ENCODE peak calls at places on chromosomes 12 and 14, in seven cellular contexts. One of them, this sample, is unnamed.
A peak's percentile ranks its signal among the peaks of the same experiment; 100 is the strongest.

GRCh38 chr12:2739832-2740641 is 54.7 kb upstream of the FKBP4 start:
- DNase-seq in SK-N-SH: peak; percentile 46
- DNase-seq in GM12878: no peak
- DNase-seq in K562: no peak
- DNase-seq in HepG2: peak; percentile 32
- DNase-seq in GM23338: peak; percentile 76
- DNase-seq in HCT116: no peak
- DNase-seq in this sample: no peak

GRCh38 chr12:52011602-52012214 is 5.0 kb downstream of the TAMALIN start:
- DNase-seq in GM23338: no peak
- DNase-seq in GM12878: no peak
- DNase-seq in SK-N-SH: no peak
- DNase-seq in K562: no peak
- DNase-seq in HCT116: no peak
- DNase-seq in HepG2: peak; percentile 60
- DNase-seq in this sample: no peak

GRCh38 chr12:105204916-105205315 is 31.1 kb downstream of the APPL2 start:
- DNase-seq in GM23338: no peak
- DNase-seq in K562: no peak
- DNase-seq in SK-N-SH: no peak
- DNase-seq in GM12878: no peak
- DNase-seq in HCT116: no peak
- DNase-seq in HepG2: no peak
- DNase-seq in this sample: no peak

GRCh38 chr12:12379831-12380730 is 23.2 kb downstream of the BORCS5 start:
- DNase-seq in GM23338: no peak
- DNase-seq in SK-N-SH: no peak
- DNase-seq in K562: no peak
- DNase-seq in GM12878: no peak
- DNase-seq in HepG2: no peak
- DNase-seq in HCT116: no peak
- DNase-seq in this sample: no peak

GRCh38 chr12:89490922-89491321 is 33.7 kb downstream of the GALNT4 start:
- DNase-seq in K562: no peak
- DNase-seq in GM23338: no peak
- DNase-seq in HCT116: no peak
- DNase-seq in GM12878: no peak
- DNase-seq in SK-N-SH: no peak
- DNase-seq in HepG2: no peak
- DNase-seq in this sample: no peak

GRCh38 chr14:64823305-64823985 is 56.3 kb downstream of the SPTB start:
- DNase-seq in GM23338: peak; percentile 90
- DNase-seq in K562: peak; percentile 64
- DNase-seq in HepG2: peak; percentile 40
- DNase-seq in SK-N-SH: peak; percentile 89
- DNase-seq in GM12878: no peak
- DNase-seq in HCT116: peak; percentile 38
- DNase-seq in this sample: no peak

GRCh38 chr12:90940872-90941499 is 14.0 kb downstream of the CCER1 start:
- DNase-seq in K562: peak; percentile 11
- DNase-seq in HCT116: peak; percentile 55
- DNase-seq in GM23338: peak; percentile 65
- DNase-seq in SK-N-SH: peak; percentile 32
- DNase-seq in HepG2: peak; percentile 28
- DNase-seq in GM12878: no peak
- DNase-seq in this sample: peak; percentile 15

GRCh38 chr12:67433393-67434175 is 164.4 kb downstream of the CAND1 start:
- DNase-seq in GM23338: no peak
- DNase-seq in GM12878: no peak
- DNase-seq in SK-N-SH: no peak
- DNase-seq in HCT116: no peak
- DNase-seq in K562: peak; percentile 14
- DNase-seq in HepG2: no peak
- DNase-seq in this sample: no peak

GRCh38 chr12:64451687-64452558 is at the start of gene TBK1:
- DNase-seq in GM12878: peak; percentile 53
- DNase-seq in K562: peak; percentile 92
- DNase-seq in HepG2: peak; percentile 80
- DNase-seq in HCT116: peak; percentile 67
- DNase-seq in SK-N-SH: peak; percentile 96
- DNase-seq in GM23338: peak; percentile 89
- DNase-seq in this sample: no peak

GRCh38 chr14:89845346-89845745 is 109.2 kb downstream of the EFCAB11 start:
- DNase-seq in HCT116: no peak
- DNase-seq in K562: no peak
- DNase-seq in SK-N-SH: no peak
- DNase-seq in GM12878: no peak
- DNase-seq in GM23338: no peak
- DNase-seq in HepG2: no peak
- DNase-seq in this sample: no peak

GRCh38 chr12:111330800-111331752 is 37.8 kb downstream of the PHETA1 start:
- DNase-seq in HCT116: peak; percentile 42
- DNase-seq in K562: peak; percentile 44
- DNase-seq in GM12878: no peak
- DNase-seq in GM23338: peak; percentile 85
- DNase-seq in HepG2: peak; percentile 59
- DNase-seq in SK-N-SH: no peak
- DNase-seq in this sample: peak; percentile 22

GRCh38 chr14:49593016-49593415 is 5.7 kb upstream of the LRR1 start:
- DNase-seq in K562: no peak
- DNase-seq in SK-N-SH: no peak
- DNase-seq in GM12878: no peak
- DNase-seq in GM23338: no peak
- DNase-seq in HepG2: no peak
- DNase-seq in HCT116: no peak
- DNase-seq in this sample: no peak

GRCh38 chr14:91246051-91246852 is 1.7 kb upstream of the GPR68 start:
- DNase-seq in HepG2: no peak
- DNase-seq in K562: no peak
- DNase-seq in HCT116: no peak
- DNase-seq in GM23338: no peak
- DNase-seq in SK-N-SH: no peak
- DNase-seq in GM12878: no peak
- DNase-seq in this sample: no peak

GRCh38 chr12:116619246-116619645 is 60.1 kb downstream of the MAP1LC3B2 start:
- DNase-seq in SK-N-SH: no peak
- DNase-seq in HCT116: no peak
- DNase-seq in GM12878: no peak
- DNase-seq in K562: no peak
- DNase-seq in GM23338: no peak
- DNase-seq in HepG2: no peak
- DNase-seq in this sample: no peak

GRCh38 chr14:23442721-23443356 is 7.4 kb upstream of the MYH7 start:
- DNase-seq in SK-N-SH: no peak
- DNase-seq in GM12878: no peak
- DNase-seq in K562: no peak
- DNase-seq in GM23338: peak; percentile 45
- DNase-seq in HepG2: no peak
- DNase-seq in HCT116: no peak
- DNase-seq in this sample: no peak

DNA sequence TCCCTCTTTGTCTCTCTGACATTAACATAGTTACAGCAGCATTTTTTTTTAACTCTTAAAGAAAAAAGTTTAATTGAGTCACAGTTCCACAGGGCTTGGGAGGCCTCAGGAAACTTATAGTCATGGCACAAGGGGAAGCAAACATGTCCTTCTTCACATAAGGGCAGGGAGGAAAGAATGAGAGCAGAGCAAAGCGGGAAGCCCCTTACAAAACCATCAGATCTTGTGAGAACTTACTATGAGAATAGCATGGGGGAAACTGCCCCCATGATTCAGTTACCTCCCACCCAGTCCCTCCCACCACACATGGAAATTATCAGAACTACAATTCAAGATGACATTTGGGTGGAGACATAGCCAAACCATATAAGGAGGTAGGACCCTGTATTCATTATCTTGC is 96.2 kb downstream of the PLBD1 start:
- DNase-seq in HepG2: no peak
- DNase-seq in HCT116: no peak
- DNase-seq in GM23338: no peak
- DNase-seq in K562: no peak
- DNase-seq in SK-N-SH: no peak
- DNase-seq in GM12878: no peak
- DNase-seq in this sample: no peak
- H3K36me3 ChIP-seq in HepG2: no peaks in the 10 kb centered on the region
- H3K36me3 ChIP-seq in HCT116: peaks cover 2% of the 10 kb centered on the region
- H3K36me3 ChIP-seq in GM23338: peaks cover 40% of the 10 kb centered on the region
- H3K36me3 ChIP-seq in K562: peaks cover 22% of the 10 kb centered on the region
- H3K36me3 ChIP-seq in SK-N-SH: peaks cover 37% of the 10 kb centered on the region
- H3K36me3 ChIP-seq in GM12878: no peaks in the 10 kb centered on the region
- H3K36me3 ChIP-seq in this sample: no peaks in the 10 kb centered on the region

DNA sequence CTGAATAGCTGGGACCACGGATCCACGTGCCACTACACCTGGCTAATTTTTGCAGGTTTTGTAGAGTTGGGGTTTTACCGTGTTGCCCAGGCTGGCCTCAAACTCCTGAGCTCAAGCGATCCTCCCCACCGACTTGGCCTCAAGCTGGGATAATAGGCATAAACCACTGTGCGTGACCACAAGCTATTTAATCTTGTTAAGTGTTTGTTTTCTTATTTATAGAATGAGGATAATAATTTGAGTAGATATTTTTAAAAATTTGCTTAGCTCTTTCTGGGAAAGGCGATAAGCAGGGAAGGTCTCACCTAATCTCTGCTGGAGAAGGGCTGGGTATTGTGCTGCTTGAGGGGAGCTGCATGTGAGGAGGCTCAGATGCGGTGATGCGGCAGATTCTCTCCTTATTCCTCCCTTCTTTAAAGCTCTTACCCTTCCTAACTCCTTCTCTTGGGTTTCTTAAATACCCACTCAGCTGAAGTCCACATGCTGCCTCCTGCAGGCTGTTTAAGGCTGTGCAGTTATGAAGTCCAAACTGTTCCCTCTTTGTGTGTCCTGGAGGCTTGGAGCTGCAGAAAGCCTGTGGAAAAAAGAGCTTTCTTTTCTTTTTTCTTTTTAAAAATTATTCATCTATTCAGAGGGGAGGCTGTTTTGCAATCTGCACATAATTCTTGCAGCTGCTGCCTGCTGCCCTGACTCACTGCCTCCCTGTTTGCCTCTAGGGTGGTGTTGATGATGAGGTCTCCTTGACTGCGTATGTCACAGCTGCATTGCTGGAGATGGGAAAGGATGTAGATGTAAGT is 37.9 kb downstream of the A2ML1 start:
- DNase-seq in HepG2: peak; percentile 37
- DNase-seq in HCT116: peak; percentile 27
- DNase-seq in SK-N-SH: peak; percentile 33
- DNase-seq in GM23338: peak; percentile 87
- DNase-seq in GM12878: no peak
- DNase-seq in K562: peak; percentile 37
- DNase-seq in this sample: no peak
- TF ChIP-seq REST in HepG2: no peak
- TF ChIP-seq REST in HCT116: no peak
- TF ChIP-seq REST in SK-N-SH: no peak
- TF ChIP-seq REST in GM23338: no peak
- TF ChIP-seq REST in GM12878: no peak
- TF ChIP-seq REST in K562: no peak
- TF ChIP-seq REST in this sample: no peak

GRCh38 chr12:120242275-120242799 is 23.2 kb downstream of the PXN start:
- DNase-seq in HepG2: no peak
- DNase-seq in SK-N-SH: no peak
- DNase-seq in GM12878: no peak
- DNase-seq in K562: peak; percentile 80
- DNase-seq in HCT116: no peak
- DNase-seq in GM23338: no peak
- DNase-seq in this sample: no peak

GRCh38 chr12:120240495-120240833 is 25.1 kb downstream of the PXN start:
- DNase-seq in GM12878: no peak
- DNase-seq in HepG2: no peak
- DNase-seq in HCT116: no peak
- DNase-seq in SK-N-SH: no peak
- DNase-seq in K562: no peak
- DNase-seq in GM23338: no peak
- DNase-seq in this sample: no peak

GRCh38 chr12:120239776-120240494 is 25.6 kb downstream of the PXN start:
- DNase-seq in HepG2: no peak
- DNase-seq in SK-N-SH: no peak
- DNase-seq in HCT116: no peak
- DNase-seq in GM23338: no peak
- DNase-seq in GM12878: no peak
- DNase-seq in K562: no peak
- DNase-seq in this sample: no peak

GRCh38 chr12:120242971-120243699 is 22.4 kb downstream of the PXN start:
- DNase-seq in SK-N-SH: no peak
- DNase-seq in K562: no peak
- DNase-seq in HCT116: no peak
- DNase-seq in GM23338: no peak
- DNase-seq in HepG2: no peak
- DNase-seq in GM12878: no peak
- DNase-seq in this sample: no peak

GRCh38 chr12:120241561-120242274 is 23.8 kb downstream of the PXN start:
- DNase-seq in HepG2: no peak
- DNase-seq in HCT116: no peak
- DNase-seq in GM23338: no peak
- DNase-seq in K562: no peak
- DNase-seq in SK-N-SH: no peak
- DNase-seq in GM12878: no peak
- DNase-seq in this sample: no peak
- H3K27ac ChIP-seq in HepG2: no peak overlapping the region
- H3K27ac ChIP-seq in HCT116: peak overlapping the region; percentile 18
- H3K27ac ChIP-seq in GM23338: peak overlapping the region; percentile 50
- H3K27ac ChIP-seq in K562: no peak overlapping the region
- H3K27ac ChIP-seq in SK-N-SH: no peak overlapping the region
- H3K27ac ChIP-seq in GM12878: no peak overlapping the region
- H3K27ac ChIP-seq in this sample: peak overlapping the region; percentile 87

GRCh38 chr14:36238666-36239363 is 62.3 kb upstream of the PTCSC3 start:
- DNase-seq in HepG2: no peak
- DNase-seq in K562: no peak
- DNase-seq in GM23338: no peak
- DNase-seq in GM12878: no peak
- DNase-seq in SK-N-SH: no peak
- DNase-seq in HCT116: no peak
- DNase-seq in this sample: no peak

GRCh38 chr14:36229262-36229661 is 52.7 kb upstream of the PTCSC3 start:
- DNase-seq in GM12878: no peak
- DNase-seq in SK-N-SH: no peak
- DNase-seq in GM23338: peak; percentile 40
- DNase-seq in HepG2: no peak
- DNase-seq in K562: no peak
- DNase-seq in HCT116: no peak
- DNase-seq in this sample: no peak

GRCh38 chr14:36227802-36228201 is 51.3 kb upstream of the PTCSC3 start:
- DNase-seq in GM12878: no peak
- DNase-seq in HepG2: no peak
- DNase-seq in SK-N-SH: no peak
- DNase-seq in HCT116: no peak
- DNase-seq in K562: no peak
- DNase-seq in GM23338: no peak
- DNase-seq in this sample: no peak

GRCh38 chr14:36227344-36227743 is 50.8 kb upstream of the PTCSC3 start:
- DNase-seq in HepG2: no peak
- DNase-seq in SK-N-SH: no peak
- DNase-seq in GM12878: no peak
- DNase-seq in K562: no peak
- DNase-seq in GM23338: no peak
- DNase-seq in HCT116: no peak
- DNase-seq in this sample: no peak

DNA sequence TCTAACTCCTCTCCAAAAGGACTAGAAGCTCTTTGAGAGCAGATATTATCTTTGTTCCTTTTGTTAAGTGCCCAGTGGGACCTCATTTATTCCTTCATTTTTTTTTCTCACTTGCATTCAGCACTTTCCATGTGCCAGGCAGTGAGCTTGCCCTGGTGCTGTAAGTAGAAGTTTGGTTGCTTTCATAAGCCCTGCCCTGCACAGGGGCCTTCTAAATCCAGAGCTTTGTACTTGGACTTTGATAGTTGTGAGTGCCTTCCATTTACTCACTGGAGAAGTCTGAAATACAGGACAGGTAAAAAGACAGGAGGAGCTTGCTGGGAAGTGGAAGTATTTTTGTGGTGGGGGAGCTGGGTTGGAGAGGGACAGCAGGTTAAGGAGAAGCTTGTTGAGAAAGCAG is 56.7 kb upstream of the PTCSC3 start:
- DNase-seq in HepG2: no peak
- DNase-seq in GM23338: no peak
- DNase-seq in GM12878: no peak
- DNase-seq in K562: no peak
- DNase-seq in SK-N-SH: no peak
- DNase-seq in HCT116: no peak
- DNase-seq in this sample: no peak
- H3K36me3 ChIP-seq in HepG2: no peaks in the 10 kb centered on the region
- H3K36me3 ChIP-seq in GM23338: no peaks in the 10 kb centered on the region
- H3K36me3 ChIP-seq in GM12878: no peaks in the 10 kb centered on the region
- H3K36me3 ChIP-seq in K562: no peaks in the 10 kb centered on the region
- H3K36me3 ChIP-seq in SK-N-SH: no peaks in the 10 kb centered on the region
- H3K36me3 ChIP-seq in HCT116: no peaks in the 10 kb centered on the region
- H3K36me3 ChIP-seq in this sample: no peaks in the 10 kb centered on the region